ENCODE peak calls at places on chromosomes 6 and 20, in six cellular contexts. S is NCI-H748 treated with DMSO at 0.1 percent for 48 hours, F is GM23248, D is BJ, I is colonic mucosa, P is T follicular helper cell. Y is an unnamed sample.

GRCh38 chr6:105553174-105553573 is 150.3 kb upstream of the PREP start:
- DNase-seq in I (peak), S (no peak), P (no peak), D (no peak), F (no peak), Y (no peak)

GRCh38 chr6:64932486-64932885 is 774.5 kb downstream of the EYS start:
- DNase-seq in S (no peak), I (no peak), P (no peak), D (no peak), F (no peak), Y (no peak)

GRCh38 chr6:166618251-166618650 is 8.8 kb downstream of the RPS6KA2 start:
- DNase-seq in I (no peak), F (no peak), P (no peak), S (no peak), D (no peak), Y (no peak)

GRCh38 chr6:27837636-27838512 is 74.3 kb downstream of the OR2B2 start:
- DNase-seq in F (peak), D (peak), P (peak), I (peak), S (peak), Y (peak)

GRCh38 chr6:169075211-169075621 is 178.4 kb downstream of the THBS2 start:
- DNase-seq in S (no peak), P (no peak), I (peak), D (no peak), F (peak), Y (peak)

GRCh38 chr20:35305682-35306556 is 13.7 kb upstream of the FAM83C start:
- DNase-seq in S (no peak), D (peak), I (no peak), F (peak), P (no peak), Y (peak)

GRCh38 chr20:53748821-53749402 is 155.3 kb upstream of the ZNF217 start:
- DNase-seq in D (no peak), P (no peak), F (peak), S (no peak), I (no peak), Y (peak)

GRCh38 chr6:45922728-45923351 is 92.8 kb downstream of the CLIC5 start:
- DNase-seq in S (peak), P (peak), I (peak), D (no peak), F (peak), Y (peak)

GRCh38 chr6:27250277-27250954 is 2.9 kb downstream of the PRSS16 start:
- DNase-seq in S (no peak), D (no peak), F (no peak), I (no peak), P (no peak), Y (no peak)

GRCh38 chr6:8335371-8335770 is 100.0 kb downstream of the SLC35B3 start:
- DNase-seq in D (no peak), F (peak), S (no peak), I (no peak), P (no peak), Y (no peak)

GRCh38 chr20:19025430-19026120 is 186.9 kb upstream of the SLC24A3 start:
- DNase-seq in P (no peak), S (no peak), D (no peak), F (no peak), I (no peak), Y (no peak)

GRCh38 chr20:49724637-49725606 is 11.2 kb upstream of the B4GALT5 start:
- DNase-seq in F (peak), D (no peak), P (no peak), S (no peak), I (no peak), Y (peak)

GRCh38 chr6:105204331-105204730 is 24.5 kb upstream of the POPDC3 start:
- DNase-seq in I (no peak), F (peak), S (no peak), P (no peak), D (no peak), Y (no peak)

GRCh38 chr6:141164042-141164748 is 968.5 kb upstream of the GJE1 start:
- DNase-seq in S (peak), I (no peak), D (no peak), F (no peak), P (no peak), Y (no peak)

GRCh38 chr6:45921703-45922270 is 93.9 kb downstream of the CLIC5 start:
- DNase-seq in S (no peak), I (no peak), P (no peak), D (no peak), F (no peak), Y (no peak)

GRCh38 chr6:160036790-160037206 is 67.9 kb downstream of the IGF2R start:
- DNase-seq in P (no peak), F (peak), D (peak), S (no peak), I (no peak), Y (peak)

GRCh38 chr6:154249499-154250298 is 106.9 kb downstream of the IPCEF1 start:
- DNase-seq in D (no peak), F (no peak), P (no peak), I (no peak), S (no peak), Y (no peak)

GRCh38 chr6:42911171-42912021 is 4.5 kb upstream of the PTCRA start:
- DNase-seq in D (no peak), P (no peak), S (no peak), I (no peak), F (peak), Y (no peak)

GRCh38 chr20:33656783-33657703 is 5.1 kb upstream of the C20orf144 start:
- DNase-seq in F (no peak), P (no peak), D (no peak), I (no peak), S (no peak), Y (no peak)

GRCh38 chr20:37697314-37697713 is 3.5 kb downstream of the CTNNBL1 start:
- DNase-seq in S (no peak), I (no peak), P (no peak), F (no peak), D (no peak), Y (no peak)

GRCh38 chr6:131652472-131652871 is 15.4 kb downstream of the ENPP3 start:
- DNase-seq in S (no peak), F (peak), I (peak), P (no peak), D (no peak), Y (peak)

GRCh38 chr6:14455442-14455841 is 337.9 kb downstream of the CD83 start:
- DNase-seq in S (no peak), D (no peak), P (no peak), F (no peak), I (no peak), Y (no peak)

GRCh38 chr20:4065405-4065841 is 50.1 kb upstream of the RNF24 start:
- DNase-seq in F (peak), I (no peak), P (no peak), S (no peak), D (no peak), Y (no peak)

GRCh38 chr20:58389324-58389967 is 417 bp downstream of the VAPB start:
- DNase-seq in P (no peak), D (no peak), I (peak), F (peak), S (no peak), Y (peak)

GRCh38 chr20:44901972-44902371 is 7.9 kb upstream of the PABPC1L start:
- DNase-seq in F (peak), I (no peak), P (no peak), D (no peak), S (no peak), Y (peak)

GRCh38 chr6:26360451-26361416 is 4.3 kb upstream of the BTN3A2 start:
- DNase-seq in P (no peak), S (no peak), F (no peak), D (no peak), I (no peak), Y (no peak)

GRCh38 chr6:137049095-137049494 is 4.3 kb upstream of the IL20RA start:
- DNase-seq in F (no peak), I (no peak), S (no peak), D (no peak), P (no peak), Y (no peak)

GRCh38 chr6:157552956-157553485 is 172.0 kb downstream of the ZDHHC14 start:
- DNase-seq in P (no peak), D (no peak), S (no peak), F (no peak), I (no peak), Y (no peak)

Y was measured in AG20443.